ENCODE peak calls at places on chromosomes 13 and 19, in ten cellular contexts. I is ovary, T is Panc1, B is Karpas-422, K is fibroblast of lung, D is SK-N-SH, O is brain microvascular endothelial cell, P is PC-3, R is neuronal stem cell, V is esophagus squamous epithelium. L is an unnamed sample.

GRCh38 chr19:34676697-34677385 is at the start of gene SCGB2B2:
- DNase-seq in K (no peak), I (no peak), R (no peak), P (peak; percentile 38), O (no peak), D (peak; percentile 82), B (no peak), T (no peak), V (no peak), L (peak; percentile 39)

GRCh38 chr19:7970716-7971448 is 27.4 kb upstream of the TIMM44 start:
- DNase-seq in T (no peak), O (peak; percentile 20), B (peak; percentile 65), D (peak; percentile 81), R (peak; percentile 63), I (no peak), V (no peak), P (peak; percentile 76), K (peak; percentile 43), L (peak; percentile 81)

GRCh38 chr19:15304140-15304705 is 28.1 kb downstream of the BRD4 start:
- DNase-seq in T (no peak), D (peak; percentile 62), K (no peak), R (no peak), O (no peak), P (peak; percentile 73), B (no peak), I (no peak), V (no peak), L (no peak)

GRCh38 chr19:13017306-13018036 is 22.2 kb downstream of the NFIX start:
- DNase-seq in V (no peak), T (no peak), I (no peak), R (no peak), D (no peak), O (no peak), K (peak; percentile 16), P (peak; percentile 70), B (no peak), L (no peak)

GRCh38 chr13:27472941-27473340 is 22.6 kb upstream of the MTIF3 start:
- DNase-seq in B (no peak), O (no peak), V (no peak), R (no peak), K (no peak), P (no peak), D (no peak), I (no peak), T (no peak), L (no peak)

GRCh38 chr13:109859216-109859835 is 72.9 kb upstream of the IRS2 start:
- DNase-seq in D (no peak), I (no peak), R (no peak), B (no peak), T (no peak), V (no peak), O (no peak), K (no peak), P (no peak), L (no peak)

GRCh38 chr13:85441364-85441763 is 357.9 kb downstream of the SLITRK6 start:
- DNase-seq in T (no peak), P (no peak), B (no peak), I (no peak), R (no peak), K (no peak), V (no peak), D (no peak), O (no peak), L (no peak)

GRCh38 chr13:98050041-98050466 is 92.8 kb upstream of the FARP1 start:
- DNase-seq in P (peak; percentile 59), R (no peak), I (no peak), T (no peak), B (no peak), O (peak; percentile 63), V (no peak), K (peak; percentile 26), D (peak; percentile 38), L (no peak)

GRCh38 chr13:95474992-95475391 is 77.5 kb upstream of the CLDN10 start:
- DNase-seq in P (no peak), I (no peak), V (no peak), B (no peak), R (no peak), K (no peak), O (no peak), D (no peak), T (no peak), L (no peak)

GRCh38 chr19:8877854-8878705 is 45.9 kb downstream of the MBD3L1 start:
- DNase-seq in T (no peak), B (peak; percentile 60), K (no peak), I (no peak), P (peak; percentile 31), R (no peak), O (no peak), D (peak; percentile 53), V (no peak), L (no peak)

GRCh38 chr13:75196112-75196855 is 285.7 kb downstream of the TBC1D4 start:
- DNase-seq in R (no peak), V (no peak), I (no peak), K (peak; percentile 88), T (no peak), D (no peak), B (no peak), P (no peak), O (peak; percentile 73), L (no peak)

GRCh38 chr19:38012944-38013343 is 105.9 kb downstream of the SIPA1L3 start:
- DNase-seq in V (no peak), D (no peak), I (no peak), B (no peak), P (no peak), T (no peak), O (no peak), R (no peak), K (no peak), L (no peak)

GRCh38 chr19:49151339-49152217 is 3.6 kb downstream of the HRC start:
- DNase-seq in I (peak; percentile 79), P (peak; percentile 95), T (peak; percentile 66), K (peak; percentile 28), V (no peak), R (no peak), D (peak; percentile 79), B (peak; percentile 76), O (no peak), L (no peak)

GRCh38 chr19:7673995-7674667 is 2.8 kb upstream of the MCEMP1 start:
- DNase-seq in B (peak; percentile 89), K (peak; percentile 78), V (no peak), O (peak; percentile 50), P (peak; percentile 87), T (no peak), D (peak; percentile 81), R (no peak), I (no peak), L (no peak)

GRCh38 chr19:32675720-32676185 is at the start of gene RGS9BP:
- DNase-seq in R (peak; percentile 46), T (no peak), V (no peak), B (peak; percentile 82), P (peak; percentile 61), D (peak; percentile 88), K (peak; percentile 72), I (peak; percentile 82), O (peak; percentile 39), L (no peak)

GRCh38 chr19:32674959-32675719 is at the start of gene ANKRD27:
- DNase-seq in I (peak; percentile 99), R (peak; percentile 99), B (peak; percentile 100), V (peak; percentile 91), T (peak; percentile 92), P (peak; percentile 97), D (peak; percentile 100), K (peak; percentile 97), O (peak; percentile 96), L (peak; percentile 87)

GRCh38 chr19:32674153-32674958 is 624 bp downstream of the ANKRD27 start:
- DNase-seq in I (no peak), K (no peak), D (peak; percentile 55), R (peak; percentile 14), B (peak; percentile 69), O (no peak), V (no peak), P (no peak), T (no peak), L (no peak)

GRCh38 chr19:32671883-32672282 is 3.1 kb downstream of the ANKRD27 start:
- DNase-seq in T (no peak), K (no peak), P (no peak), R (no peak), V (no peak), B (no peak), D (no peak), O (no peak), I (no peak), L (no peak)

DNA sequence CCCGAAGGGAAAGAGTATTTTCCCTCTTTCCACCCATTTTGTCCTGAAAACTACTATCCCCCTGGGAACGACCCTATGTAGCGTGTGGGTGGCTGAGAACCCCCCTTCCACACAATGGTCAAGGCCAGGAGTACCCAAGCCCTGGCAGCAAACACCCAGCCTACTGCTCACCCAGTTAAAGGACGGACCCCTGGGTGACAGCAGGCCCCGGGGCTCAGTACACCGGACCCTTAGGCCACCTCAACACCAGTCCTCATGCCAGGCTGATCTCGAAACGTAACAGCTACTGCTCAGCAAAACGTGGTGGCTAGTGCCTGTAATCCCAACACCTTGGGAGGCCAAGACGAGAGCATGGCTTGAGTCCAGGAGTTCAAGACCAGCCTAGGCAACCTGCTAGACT is 1.4 kb downstream of the ANKRD27 start:
- DNase-seq in O (no peak), P (no peak), K (no peak), D (no peak), R (no peak), T (no peak), I (no peak), V (no peak), B (no peak), L (no peak)
- H3K4me3 ChIP-seq in O (no peak overlapping the region), P (peak overlapping the region; percentile 91), K (peak overlapping the region; percentile 94), D (no peak overlapping the region), R (no peak overlapping the region), T (peak overlapping the region; percentile 95), I (no peak overlapping the region), V (no peak overlapping the region), B (peak overlapping the region; percentile 95), L (no peak overlapping the region)

GRCh38 chr19:19444694-19445155 is 39.2 kb downstream of the GATAD2A start:
- DNase-seq in K (no peak), R (no peak), V (no peak), O (no peak), I (no peak), T (no peak), P (peak; percentile 33), D (no peak), B (peak; percentile 70), L (no peak)
- H3K27ac ChIP-seq in K (peak overlapping the region; percentile 22), R (no peak overlapping the region), V (peak overlapping the region; percentile 24), O (no peak overlapping the region), I (no peak overlapping the region), T (no peak overlapping the region), P (no peak overlapping the region), D (peak overlapping the region; percentile 48), B (peak overlapping the region; percentile 75), L (no peak overlapping the region)

DNA sequence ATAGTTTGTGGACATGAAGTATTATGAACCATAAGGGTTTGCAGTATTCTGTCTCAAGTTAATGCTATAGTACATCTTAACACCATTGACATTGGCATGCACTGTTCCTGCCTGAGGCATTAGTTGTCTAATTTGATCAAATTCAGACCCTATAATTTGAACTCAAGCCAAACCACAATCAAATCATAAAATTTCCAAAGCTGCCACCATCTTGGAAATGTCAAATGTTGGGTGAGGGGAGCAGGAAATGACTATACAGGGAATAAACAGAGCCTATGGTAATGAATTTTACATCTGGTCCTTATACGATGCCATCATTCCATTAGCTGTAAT is 257.9 kb downstream of the SPRY2 start:
- DNase-seq in D (no peak), P (no peak), K (no peak), V (no peak), O (no peak), B (no peak), T (no peak), I (no peak), R (no peak), L (no peak)
- H3K4me3 ChIP-seq in D (no peak overlapping the region), P (no peak overlapping the region), K (no peak overlapping the region), V (no peak overlapping the region), O (no peak overlapping the region), B (no peak overlapping the region), T (no peak overlapping the region), I (no peak overlapping the region), R (no peak overlapping the region), L (no peak overlapping the region)

GRCh38 chr19:35908010-35908441 is at the start of gene TYROBP:
- DNase-seq in T (no peak), D (no peak), V (no peak), I (no peak), P (no peak), R (no peak), K (no peak), O (no peak), B (peak; percentile 5), L (no peak)
- H3K27ac ChIP-seq in T (no peak within 1 kb of the TSS), D (no peak within 1 kb of the TSS), V (peak within 1 kb of the TSS; percentile 66), I (no peak within 1 kb of the TSS), P (no peak within 1 kb of the TSS), R (no peak within 1 kb of the TSS), K (no peak within 1 kb of the TSS), O (no peak within 1 kb of the TSS), B (no peak within 1 kb of the TSS), L (no peak within 1 kb of the TSS)